ENCODE peak calls at places on chromosomes 3 and 15, in ten cellular contexts. L, J, T, Y, A, R, I, M, G and Z are unnamed samples.

GRCh38 chr3:183306798-183307671 is 54.0 kb downstream of the B3GNT5 start:
- DNase-seq in L (no peak), J (peak; percentile 43), T (peak; percentile 50), Y (peak; percentile 37), A (no peak), R (peak; percentile 64), I (peak; percentile 29), M (no peak), G (no peak), Z (no peak)

GRCh38 chr3:99938270-99938955 is 120.8 kb downstream of the CMSS1 start:
- DNase-seq in L (no peak), J (no peak), T (no peak), Y (no peak), A (no peak), R (no peak), I (no peak), M (no peak), G (no peak), Z (no peak)

GRCh38 chr15:26773485-26773877 is 615 bp upstream of the GABRB3 start:
- DNase-seq in L (no peak), J (no peak), T (no peak), Y (no peak), A (no peak), R (no peak), I (no peak), M (no peak), G (no peak), Z (peak; percentile 93)

GRCh38 chr3:106130384-106131084 is 261.7 kb upstream of the CBLB start:
- DNase-seq in L (no peak), J (no peak), T (no peak), Y (no peak), A (no peak), R (no peak), I (no peak), M (no peak), G (no peak), Z (no peak)

GRCh38 chr3:30227571-30228301 is 378.7 kb upstream of the TGFBR2 start:
- DNase-seq in L (no peak), J (no peak), T (no peak), Y (no peak), A (no peak), R (no peak), I (no peak), M (peak; percentile 69), G (no peak), Z (no peak)

GRCh38 chr3:157388976-157389375 is 47.7 kb upstream of the PTX3 start:
- DNase-seq in L (no peak), J (no peak), T (no peak), Y (no peak), A (no peak), R (no peak), I (no peak), M (no peak), G (no peak), Z (no peak)

GRCh38 chr15:75001310-75001709 is 5.9 kb downstream of the SCAMP5 start:
- DNase-seq in L (no peak), J (no peak), T (no peak), Y (no peak), A (no peak), R (no peak), I (no peak), M (no peak), G (no peak), Z (no peak)

GRCh38 chr3:45538641-45538986 is 55.9 kb upstream of the LIMD1 start:
- DNase-seq in L (no peak), J (no peak), T (no peak), Y (no peak), A (no peak), R (no peak), I (no peak), M (no peak), G (no peak), Z (no peak)

GRCh38 chr15:78671626-78672211 is 30.7 kb upstream of the CHRNB4 start:
- DNase-seq in L (no peak), J (no peak), T (no peak), Y (no peak), A (no peak), R (no peak), I (no peak), M (no peak), G (no peak), Z (peak; percentile 96)

GRCh38 chr15:99605490-99605931 is 39.7 kb downstream of the MEF2A start:
- DNase-seq in L (no peak), J (no peak), T (no peak), Y (no peak), A (no peak), R (no peak), I (no peak), M (no peak), G (no peak), Z (no peak)

GRCh38 chr15:70627734-70628541 is 135.4 kb downstream of the UACA start:
- DNase-seq in L (peak; percentile 36), J (no peak), T (no peak), Y (no peak), A (no peak), R (no peak), I (no peak), M (no peak), G (no peak), Z (no peak)

GRCh38 chr3:195385526-195385925 is 57.3 kb downstream of the ACAP2 start:
- DNase-seq in L (no peak), J (no peak), T (no peak), Y (no peak), A (no peak), R (no peak), I (no peak), M (peak; percentile 53), G (no peak), Z (no peak)

GRCh38 chr3:100420885-100421284 is 19.5 kb downstream of the LNP1 start:
- DNase-seq in L (no peak), J (no peak), T (no peak), Y (no peak), A (no peak), R (no peak), I (no peak), M (no peak), G (no peak), Z (no peak)

GRCh38 chr3:160150066-160150465 is 75.2 kb upstream of the C3orf80 start:
- DNase-seq in L (no peak), J (no peak), T (no peak), Y (no peak), A (no peak), R (no peak), I (no peak), M (no peak), G (no peak), Z (no peak)

GRCh38 chr3:31210068-31210650 is 315.7 kb upstream of the GADL1 start:
- DNase-seq in L (no peak), J (no peak), T (no peak), Y (no peak), A (no peak), R (no peak), I (no peak), M (no peak), G (no peak), Z (no peak)

GRCh38 chr3:15327941-15328340 is 4.4 kb downstream of the SH3BP5 start:
- DNase-seq in L (no peak), J (no peak), T (peak; percentile 40), Y (no peak), A (peak; percentile 67), R (no peak), I (no peak), M (no peak), G (peak; percentile 21), Z (peak; percentile 39)

GRCh38 chr15:66269326-66270090 is 16.0 kb upstream of the MEGF11 start:
- DNase-seq in L (no peak), J (no peak), T (no peak), Y (no peak), A (no peak), R (no peak), I (no peak), M (no peak), G (no peak), Z (no peak)

GRCh38 chr15:39578851-39579486 is 1.9 kb upstream of the THBS1 start:
- DNase-seq in L (no peak), J (no peak), T (no peak), Y (no peak), A (peak; percentile 1), R (no peak), I (no peak), M (no peak), G (no peak), Z (no peak)

GRCh38 chr3:177754508-177754921 is 557.2 kb upstream of the TBL1XR1 start:
- DNase-seq in L (no peak), J (no peak), T (no peak), Y (no peak), A (no peak), R (no peak), I (no peak), M (no peak), G (no peak), Z (no peak)

GRCh38 chr15:34239151-34239761 is 14.4 kb downstream of the EMC4 start:
- DNase-seq in L (no peak), J (no peak), T (peak; percentile 45), Y (peak; percentile 20), A (no peak), R (no peak), I (peak; percentile 52), M (peak; percentile 76), G (no peak), Z (no peak)